ENCODE peak calls at places on chromosomes 5 and 9, in nine cellular contexts. One of them, this sample, is unnamed.

GRCh38 chr9:128243486-128244415 is 32.1 kb downstream of the GOLGA2 start:
- DNase-seq in activated B cell treated with CpG ODN at 0.5 μM for 24 hours: no peak
- DNase-seq in psoas muscle: peak
- DNase-seq in NB4: no peak
- DNase-seq in coronary artery: no peak
- DNase-seq in cardiac muscle cell: no peak
- DNase-seq in left ventricle myocardium inferior: peak
- DNase-seq in astrocyte of the spinal cord: no peak
- DNase-seq in Caco-2: no peak
- DNase-seq in this sample: no peak

GRCh38 chr5:179227578-179228311 is 117.5 kb downstream of the ADAMTS2 start:
- DNase-seq in activated B cell treated with CpG ODN at 0.5 μM for 24 hours: no peak
- DNase-seq in psoas muscle: peak
- DNase-seq in NB4: no peak
- DNase-seq in coronary artery: peak
- DNase-seq in cardiac muscle cell: no peak
- DNase-seq in left ventricle myocardium inferior: no peak
- DNase-seq in astrocyte of the spinal cord: no peak
- DNase-seq in Caco-2: no peak
- DNase-seq in this sample: peak

GRCh38 chr9:96136992-96137665 is 164.8 kb downstream of the HSD17B3 start:
- DNase-seq in activated B cell treated with CpG ODN at 0.5 μM for 24 hours: no peak
- DNase-seq in psoas muscle: no peak
- DNase-seq in NB4: no peak
- DNase-seq in coronary artery: no peak
- DNase-seq in cardiac muscle cell: no peak
- DNase-seq in left ventricle myocardium inferior: no peak
- DNase-seq in astrocyte of the spinal cord: peak
- DNase-seq in Caco-2: no peak
- DNase-seq in this sample: no peak

GRCh38 chr5:173429489-173430150 is 101.4 kb upstream of the STC2 start:
- DNase-seq in activated B cell treated with CpG ODN at 0.5 μM for 24 hours: no peak
- DNase-seq in psoas muscle: no peak
- DNase-seq in NB4: no peak
- DNase-seq in coronary artery: no peak
- DNase-seq in cardiac muscle cell: no peak
- DNase-seq in left ventricle myocardium inferior: no peak
- DNase-seq in astrocyte of the spinal cord: peak
- DNase-seq in Caco-2: no peak
- DNase-seq in this sample: no peak

GRCh38 chr5:141525659-141526058 is 36.8 kb downstream of the PCDHGC5 start:
- DNase-seq in activated B cell treated with CpG ODN at 0.5 μM for 24 hours: no peak
- DNase-seq in psoas muscle: no peak
- DNase-seq in NB4: no peak
- DNase-seq in coronary artery: no peak
- DNase-seq in cardiac muscle cell: no peak
- DNase-seq in left ventricle myocardium inferior: no peak
- DNase-seq in astrocyte of the spinal cord: no peak
- DNase-seq in Caco-2: peak
- DNase-seq in this sample: no peak

GRCh38 chr5:145521066-145521465 is 314.1 kb downstream of the PRELID2 start:
- DNase-seq in activated B cell treated with CpG ODN at 0.5 μM for 24 hours: no peak
- DNase-seq in psoas muscle: no peak
- DNase-seq in NB4: no peak
- DNase-seq in coronary artery: no peak
- DNase-seq in cardiac muscle cell: no peak
- DNase-seq in left ventricle myocardium inferior: no peak
- DNase-seq in astrocyte of the spinal cord: no peak
- DNase-seq in Caco-2: no peak
- DNase-seq in this sample: no peak

GRCh38 chr5:153880094-153880493 is 158.6 kb downstream of the FAM114A2 start:
- DNase-seq in activated B cell treated with CpG ODN at 0.5 μM for 24 hours: no peak
- DNase-seq in psoas muscle: no peak
- DNase-seq in NB4: no peak
- DNase-seq in coronary artery: no peak
- DNase-seq in cardiac muscle cell: no peak
- DNase-seq in left ventricle myocardium inferior: no peak
- DNase-seq in astrocyte of the spinal cord: no peak
- DNase-seq in Caco-2: no peak
- DNase-seq in this sample: no peak

GRCh38 chr5:35313296-35313695 is 83.0 kb upstream of the PRLR start:
- DNase-seq in activated B cell treated with CpG ODN at 0.5 μM for 24 hours: no peak
- DNase-seq in psoas muscle: no peak
- DNase-seq in NB4: peak
- DNase-seq in coronary artery: no peak
- DNase-seq in cardiac muscle cell: no peak
- DNase-seq in left ventricle myocardium inferior: no peak
- DNase-seq in astrocyte of the spinal cord: peak
- DNase-seq in Caco-2: no peak
- DNase-seq in this sample: no peak

GRCh38 chr9:129944501-129945116 is 98.4 kb downstream of the FNBP1 start:
- DNase-seq in activated B cell treated with CpG ODN at 0.5 μM for 24 hours: no peak
- DNase-seq in psoas muscle: no peak
- DNase-seq in NB4: peak
- DNase-seq in coronary artery: no peak
- DNase-seq in cardiac muscle cell: no peak
- DNase-seq in left ventricle myocardium inferior: no peak
- DNase-seq in astrocyte of the spinal cord: no peak
- DNase-seq in Caco-2: no peak
- DNase-seq in this sample: no peak

GRCh38 chr5:140038373-140038957 is 4.6 kb downstream of the NRG2 start:
- DNase-seq in activated B cell treated with CpG ODN at 0.5 μM for 24 hours: no peak
- DNase-seq in psoas muscle: no peak
- DNase-seq in NB4: no peak
- DNase-seq in coronary artery: no peak
- DNase-seq in cardiac muscle cell: peak
- DNase-seq in left ventricle myocardium inferior: no peak
- DNase-seq in astrocyte of the spinal cord: peak
- DNase-seq in Caco-2: no peak
- DNase-seq in this sample: no peak

GRCh38 chr5:178625679-178626483 is 969 bp downstream of the CLK4 start:
- DNase-seq in activated B cell treated with CpG ODN at 0.5 μM for 24 hours: no peak
- DNase-seq in psoas muscle: no peak
- DNase-seq in NB4: peak
- DNase-seq in coronary artery: no peak
- DNase-seq in cardiac muscle cell: peak
- DNase-seq in left ventricle myocardium inferior: no peak
- DNase-seq in astrocyte of the spinal cord: no peak
- DNase-seq in Caco-2: peak
- DNase-seq in this sample: no peak

DNA sequence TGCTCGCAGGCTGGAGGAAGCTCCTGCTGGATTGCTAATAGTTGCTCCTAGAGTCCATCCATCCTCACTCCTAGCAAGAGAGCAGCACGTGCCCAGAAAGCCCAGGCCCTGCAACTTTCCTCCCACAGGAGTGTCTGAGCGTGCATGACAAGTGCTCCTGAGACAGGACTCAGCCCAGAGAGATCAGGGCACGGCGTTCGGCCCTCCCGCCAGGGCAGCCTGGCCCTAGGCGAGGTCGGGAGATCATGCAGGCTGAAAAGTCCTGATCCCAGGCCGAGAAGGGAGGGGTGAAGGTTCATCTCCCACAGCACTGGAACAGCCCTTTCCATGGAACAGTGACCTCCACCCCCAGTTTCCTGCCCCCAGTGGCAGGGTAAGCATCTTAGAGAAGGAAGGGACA is 94.8 kb downstream of the ROR2 start:
- DNase-seq in activated B cell treated with CpG ODN at 0.5 μM for 24 hours: no peak
- DNase-seq in psoas muscle: no peak
- DNase-seq in NB4: no peak
- DNase-seq in coronary artery: no peak
- DNase-seq in cardiac muscle cell: no peak
- DNase-seq in left ventricle myocardium inferior: no peak
- DNase-seq in astrocyte of the spinal cord: no peak
- DNase-seq in Caco-2: no peak
- DNase-seq in this sample: no peak
- TF ChIP-seq CTCF in activated B cell treated with CpG ODN at 0.5 μM for 24 hours: no peak
- TF ChIP-seq CTCF in psoas muscle: no peak
- TF ChIP-seq CTCF in NB4: no peak
- TF ChIP-seq CTCF in coronary artery: no peak
- TF ChIP-seq CTCF in cardiac muscle cell: no peak
- TF ChIP-seq CTCF in left ventricle myocardium inferior: no peak
- TF ChIP-seq CTCF in astrocyte of the spinal cord: no peak
- TF ChIP-seq CTCF in Caco-2: no peak
- TF ChIP-seq CTCF in this sample: no peak

GRCh38 chr9:36416870-36417269 is 16.8 kb upstream of the RNF38 start:
- DNase-seq in activated B cell treated with CpG ODN at 0.5 μM for 24 hours: no peak
- DNase-seq in psoas muscle: no peak
- DNase-seq in NB4: no peak
- DNase-seq in coronary artery: no peak
- DNase-seq in cardiac muscle cell: no peak
- DNase-seq in left ventricle myocardium inferior: no peak
- DNase-seq in astrocyte of the spinal cord: no peak
- DNase-seq in Caco-2: no peak
- DNase-seq in this sample: no peak

DNA sequence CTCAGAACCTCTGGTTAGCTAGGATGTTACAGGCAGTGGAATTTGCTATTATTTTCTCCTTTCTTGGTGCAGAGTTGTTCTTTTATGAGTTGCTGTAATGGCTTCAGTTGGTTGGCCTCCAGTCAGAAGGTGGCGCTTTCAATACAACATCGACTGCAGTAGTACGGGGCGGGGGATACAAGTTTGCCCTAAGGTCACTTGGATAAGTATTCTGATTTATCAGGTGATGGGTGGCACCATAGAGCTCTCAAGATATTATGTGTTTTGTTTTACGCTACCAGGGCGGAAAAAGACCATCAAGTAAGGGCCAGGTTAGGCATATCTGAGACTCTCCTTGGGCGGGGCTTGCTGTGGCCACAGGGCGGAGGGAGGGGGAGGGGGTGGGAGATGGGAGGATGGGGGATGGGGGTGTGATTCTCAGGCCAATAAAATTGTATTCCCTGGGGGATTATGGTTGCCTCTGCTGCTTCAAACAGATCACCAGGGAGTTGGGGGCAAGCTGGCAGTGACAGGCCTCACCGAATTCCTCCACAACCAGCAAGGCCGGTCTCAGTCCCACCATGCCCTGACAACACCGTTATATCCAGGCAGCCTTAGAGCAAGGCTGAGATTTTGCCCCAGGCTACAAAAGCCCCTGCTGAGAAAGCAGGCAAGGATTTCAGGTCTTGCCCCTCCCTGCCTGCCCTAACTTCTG is 15.9 kb upstream of the RNF38 start:
- DNase-seq in activated B cell treated with CpG ODN at 0.5 μM for 24 hours: no peak
- DNase-seq in psoas muscle: no peak
- DNase-seq in NB4: peak
- DNase-seq in coronary artery: no peak
- DNase-seq in cardiac muscle cell: peak
- DNase-seq in left ventricle myocardium inferior: no peak
- DNase-seq in astrocyte of the spinal cord: no peak
- DNase-seq in Caco-2: peak
- DNase-seq in this sample: no peak
- TF ChIP-seq CTCF in activated B cell treated with CpG ODN at 0.5 μM for 24 hours: no peak
- TF ChIP-seq CTCF in psoas muscle: no peak
- TF ChIP-seq CTCF in NB4: no peak
- TF ChIP-seq CTCF in coronary artery: no peak
- TF ChIP-seq CTCF in cardiac muscle cell: no peak
- TF ChIP-seq CTCF in left ventricle myocardium inferior: no peak
- TF ChIP-seq CTCF in astrocyte of the spinal cord: no peak
- TF ChIP-seq CTCF in Caco-2: no peak
- TF ChIP-seq CTCF in this sample: no peak

GRCh38 chr5:172334641-172335040 is 51.1 kb upstream of the UBTD2 start:
- DNase-seq in activated B cell treated with CpG ODN at 0.5 μM for 24 hours: no peak
- DNase-seq in psoas muscle: no peak
- DNase-seq in NB4: no peak
- DNase-seq in coronary artery: no peak
- DNase-seq in cardiac muscle cell: no peak
- DNase-seq in left ventricle myocardium inferior: no peak
- DNase-seq in astrocyte of the spinal cord: no peak
- DNase-seq in Caco-2: no peak
- DNase-seq in this sample: no peak

GRCh38 chr5:172334196-172334595 is 50.6 kb upstream of the UBTD2 start:
- DNase-seq in activated B cell treated with CpG ODN at 0.5 μM for 24 hours: no peak
- DNase-seq in psoas muscle: no peak
- DNase-seq in NB4: peak
- DNase-seq in coronary artery: no peak
- DNase-seq in cardiac muscle cell: no peak
- DNase-seq in left ventricle myocardium inferior: no peak
- DNase-seq in astrocyte of the spinal cord: no peak
- DNase-seq in Caco-2: peak
- DNase-seq in this sample: no peak

GRCh38 chr5:172336666-172337310 is 53.2 kb upstream of the UBTD2 start:
- DNase-seq in activated B cell treated with CpG ODN at 0.5 μM for 24 hours: no peak
- DNase-seq in psoas muscle: no peak
- DNase-seq in NB4: peak
- DNase-seq in coronary artery: no peak
- DNase-seq in cardiac muscle cell: no peak
- DNase-seq in left ventricle myocardium inferior: no peak
- DNase-seq in astrocyte of the spinal cord: no peak
- DNase-seq in Caco-2: no peak
- DNase-seq in this sample: no peak

GRCh38 chr5:172335721-172336120 is 52.2 kb upstream of the UBTD2 start:
- DNase-seq in activated B cell treated with CpG ODN at 0.5 μM for 24 hours: no peak
- DNase-seq in psoas muscle: no peak
- DNase-seq in NB4: no peak
- DNase-seq in coronary artery: no peak
- DNase-seq in cardiac muscle cell: no peak
- DNase-seq in left ventricle myocardium inferior: no peak
- DNase-seq in astrocyte of the spinal cord: no peak
- DNase-seq in Caco-2: no peak
- DNase-seq in this sample: no peak

GRCh38 chr5:172336264-172336663 is 52.7 kb upstream of the UBTD2 start:
- DNase-seq in activated B cell treated with CpG ODN at 0.5 μM for 24 hours: no peak
- DNase-seq in psoas muscle: no peak
- DNase-seq in NB4: no peak
- DNase-seq in coronary artery: no peak
- DNase-seq in cardiac muscle cell: no peak
- DNase-seq in left ventricle myocardium inferior: no peak
- DNase-seq in astrocyte of the spinal cord: no peak
- DNase-seq in Caco-2: no peak
- DNase-seq in this sample: no peak
- TF ChIP-seq CTCF in activated B cell treated with CpG ODN at 0.5 μM for 24 hours: no peak
- TF ChIP-seq CTCF in psoas muscle: no peak
- TF ChIP-seq CTCF in NB4: no peak
- TF ChIP-seq CTCF in coronary artery: no peak
- TF ChIP-seq CTCF in cardiac muscle cell: no peak
- TF ChIP-seq CTCF in left ventricle myocardium inferior: no peak
- TF ChIP-seq CTCF in astrocyte of the spinal cord: no peak
- TF ChIP-seq CTCF in Caco-2: no peak
- TF ChIP-seq CTCF in this sample: no peak

GRCh38 chr5:112237456-112237855 is 181.6 kb downstream of the EPB41L4A start:
- DNase-seq in activated B cell treated with CpG ODN at 0.5 μM for 24 hours: no peak
- DNase-seq in psoas muscle: no peak
- DNase-seq in NB4: no peak
- DNase-seq in coronary artery: no peak
- DNase-seq in cardiac muscle cell: no peak
- DNase-seq in left ventricle myocardium inferior: no peak
- DNase-seq in astrocyte of the spinal cord: no peak
- DNase-seq in Caco-2: no peak
- DNase-seq in this sample: no peak

GRCh38 chr5:112245616-112246015 is 173.5 kb downstream of the EPB41L4A start:
- DNase-seq in activated B cell treated with CpG ODN at 0.5 μM for 24 hours: no peak
- DNase-seq in psoas muscle: no peak
- DNase-seq in NB4: no peak
- DNase-seq in coronary artery: no peak
- DNase-seq in cardiac muscle cell: no peak
- DNase-seq in left ventricle myocardium inferior: no peak
- DNase-seq in astrocyte of the spinal cord: no peak
- DNase-seq in Caco-2: peak
- DNase-seq in this sample: no peak

GRCh38 chr5:112238473-112238872 is 180.6 kb downstream of the EPB41L4A start:
- DNase-seq in activated B cell treated with CpG ODN at 0.5 μM for 24 hours: no peak
- DNase-seq in psoas muscle: no peak
- DNase-seq in NB4: peak
- DNase-seq in coronary artery: no peak
- DNase-seq in cardiac muscle cell: no peak
- DNase-seq in left ventricle myocardium inferior: no peak
- DNase-seq in astrocyte of the spinal cord: no peak
- DNase-seq in Caco-2: no peak
- DNase-seq in this sample: no peak

GRCh38 chr5:112240011-112240410 is 179.1 kb downstream of the EPB41L4A start:
- DNase-seq in activated B cell treated with CpG ODN at 0.5 μM for 24 hours: no peak
- DNase-seq in psoas muscle: no peak
- DNase-seq in NB4: no peak
- DNase-seq in coronary artery: no peak
- DNase-seq in cardiac muscle cell: no peak
- DNase-seq in left ventricle myocardium inferior: no peak
- DNase-seq in astrocyte of the spinal cord: no peak
- DNase-seq in Caco-2: peak
- DNase-seq in this sample: no peak
- TF ChIP-seq CTCF in activated B cell treated with CpG ODN at 0.5 μM for 24 hours: no peak
- TF ChIP-seq CTCF in psoas muscle: no peak
- TF ChIP-seq CTCF in NB4: no peak
- TF ChIP-seq CTCF in coronary artery: no peak
- TF ChIP-seq CTCF in cardiac muscle cell: no peak
- TF ChIP-seq CTCF in left ventricle myocardium inferior: no peak
- TF ChIP-seq CTCF in astrocyte of the spinal cord: no peak
- TF ChIP-seq CTCF in Caco-2: peak
- TF ChIP-seq CTCF in this sample: no peak

This sample was measured in type B pancreatic cell.